ENCODE peak calls at places on chromosomes 12 and 14, in six cellular contexts. D, T, B, X, P and V are unnamed samples.

GRCh38 chr14:66206554-66206953 is 279.6 kb upstream of the CCDC196 start:
- DNase-seq in B (no peak), P (no peak), X (no peak), D (no peak), T (no peak), V (peak; percentile 7)

GRCh38 chr14:70188608-70189540 is at the start of gene SLC8A3:
- DNase-seq in D (peak; percentile 45), X (no peak), T (no peak), P (no peak), B (no peak), V (peak; percentile 52)

GRCh38 chr14:31543969-31544799 is 17.0 kb upstream of the NUBPL start:
- DNase-seq in B (no peak), T (no peak), D (peak; percentile 27), P (no peak), X (no peak), V (no peak)

GRCh38 chr12:6953417-6954315 is 2.5 kb downstream of the PTPN6 start:
- DNase-seq in B (peak; percentile 47), T (no peak), P (peak; percentile 78), D (no peak), X (no peak), V (no peak)

GRCh38 chr14:65164068-65164824 is 61.9 kb upstream of the MAX start:
- DNase-seq in B (no peak), D (peak; percentile 70), X (no peak), T (no peak), P (peak; percentile 59), V (peak; percentile 62)

GRCh38 chr12:119249441-119249840 is 70.7 kb downstream of the HSPB8 start:
- DNase-seq in D (no peak), B (no peak), X (no peak), P (no peak), T (no peak), V (no peak)

GRCh38 chr14:22190411-22191191 is 398.4 kb downstream of the DAD1 start:
- DNase-seq in T (no peak), D (peak; percentile 2), P (no peak), B (no peak), X (peak; percentile 89), V (no peak)

GRCh38 chr14:93936245-93936644 is 9.1 kb downstream of the FAM181A start:
- DNase-seq in D (peak; percentile 43), B (no peak), X (no peak), P (no peak), T (no peak), V (no peak)

GRCh38 chr14:54976316-54976715 is 50.6 kb downstream of the WDHD1 start:
- DNase-seq in D (peak; percentile 78), X (no peak), B (no peak), P (no peak), T (no peak), V (no peak)

GRCh38 chr12:114664661-114665320 is 19.2 kb downstream of the TBX3 start:
- DNase-seq in P (no peak), D (no peak), X (no peak), T (no peak), B (no peak), V (no peak)
- H3K4me3 ChIP-seq in P (no peak overlapping the region), D (no peak overlapping the region), X (no peak overlapping the region), T (no peak overlapping the region), B (peak overlapping the region; percentile 37), V (no peak overlapping the region)

DNA sequence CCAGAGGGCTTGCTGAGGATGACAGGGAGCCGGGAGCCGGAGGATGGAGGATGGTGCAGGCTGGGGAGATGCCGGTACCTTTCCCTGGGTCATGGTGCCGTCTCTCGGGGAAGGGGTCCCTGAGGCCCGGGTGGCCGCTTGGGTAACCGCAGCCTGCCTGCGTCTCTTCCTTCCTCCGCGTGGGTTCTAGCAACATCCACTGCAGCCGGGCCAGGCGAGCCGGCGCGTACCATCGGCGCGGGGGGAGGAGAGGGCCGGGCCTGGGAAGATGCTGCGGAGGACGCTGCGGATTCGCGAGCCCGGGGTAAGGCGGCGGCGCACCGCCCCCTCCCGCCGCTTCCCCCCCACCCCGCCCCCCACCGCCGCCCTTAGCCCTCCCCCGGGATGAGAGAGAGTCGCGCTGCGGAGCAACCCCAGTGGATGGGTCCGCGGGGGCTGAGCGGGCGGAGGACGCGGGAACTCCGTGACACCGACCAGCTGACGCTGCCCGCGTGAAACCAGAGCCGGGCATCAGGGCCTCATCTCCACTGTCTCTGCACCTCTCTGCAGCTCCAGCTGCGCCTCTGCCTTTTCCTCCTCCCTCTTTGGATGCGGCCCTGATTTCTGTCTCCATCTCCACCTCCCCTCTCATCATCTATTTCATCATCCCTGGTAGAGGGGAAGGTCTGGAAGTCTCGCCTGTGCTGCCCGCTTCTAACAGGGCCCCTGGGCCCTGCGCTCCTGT is at the start of gene FAIM2:
- DNase-seq in D (peak; percentile 73), P (peak; percentile 21), T (peak; percentile 73), B (peak; percentile 71), X (no peak), V (no peak)
- H3K4me3 ChIP-seq in D (peak within 1 kb of the TSS; percentile 61), P (peak within 1 kb of the TSS; percentile 24), T (peak within 1 kb of the TSS; percentile 38), B (peak within 1 kb of the TSS; percentile 58), X (no peak within 1 kb of the TSS), V (no peak within 1 kb of the TSS)

DNA sequence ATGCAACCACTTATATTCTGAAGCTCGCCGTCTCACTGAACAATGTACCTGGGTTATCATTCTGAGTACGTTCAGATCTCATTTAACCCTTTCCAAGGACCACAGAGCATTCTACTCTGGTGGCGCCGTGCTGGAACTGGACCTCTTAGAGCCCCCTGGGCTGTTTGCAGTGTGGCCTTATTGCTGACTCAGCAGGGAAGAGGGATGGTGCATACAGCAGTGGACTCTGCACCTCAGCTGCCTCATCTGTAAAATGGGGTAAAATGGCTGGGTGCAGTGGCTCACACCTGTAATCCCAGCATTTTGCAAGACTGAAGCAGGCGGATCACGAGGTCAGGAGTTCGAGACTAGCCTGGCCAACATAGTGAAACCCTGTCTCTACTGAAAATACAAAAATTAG is 2.9 kb downstream of the ALDH2 start:
- DNase-seq in B (no peak), X (no peak), T (no peak), D (no peak), P (no peak), V (no peak)
- H3K4me3 ChIP-seq in B (no peak overlapping the region), X (no peak overlapping the region), T (no peak overlapping the region), D (no peak overlapping the region), P (no peak overlapping the region), V (no peak overlapping the region)

GRCh38 chr12:575129-575502 is 88.1 kb downstream of the NINJ2 start:
- DNase-seq in T (peak; percentile 70), B (no peak), D (peak; percentile 72), P (no peak), X (no peak), V (no peak)

GRCh38 chr12:578743-579449 is 84.3 kb downstream of the NINJ2 start:
- DNase-seq in T (no peak), D (no peak), P (no peak), X (no peak), B (no peak), V (peak; percentile 23)

GRCh38 chr12:575948-576612 is 87.2 kb downstream of the NINJ2 start:
- DNase-seq in P (peak; percentile 82), T (peak; percentile 89), B (peak; percentile 84), X (no peak), D (peak; percentile 80), V (peak; percentile 96)

GRCh38 chr12:574475-575128 is 88.6 kb downstream of the NINJ2 start:
- DNase-seq in X (no peak), D (peak; percentile 83), P (no peak), B (no peak), T (peak; percentile 17), V (peak; percentile 19)

GRCh38 chr12:576613-577110 is 86.6 kb downstream of the NINJ2 start:
- DNase-seq in X (no peak), B (no peak), D (no peak), P (no peak), T (peak; percentile 6), V (no peak)
- H3K4me3 ChIP-seq in X (no peak overlapping the region), B (peak overlapping the region; percentile 19), D (peak overlapping the region; percentile 12), P (peak overlapping the region; percentile 38), T (peak overlapping the region; percentile 16), V (no peak overlapping the region)

GRCh38 chr14:58950555-58950954 is 237.9 kb upstream of the DAAM1 start:
- DNase-seq in T (no peak), X (no peak), P (no peak), D (peak; percentile 16), B (no peak), V (no peak)

GRCh38 chr14:58944226-58944769 is 244.2 kb upstream of the DAAM1 start:
- DNase-seq in T (no peak), D (no peak), B (no peak), X (no peak), P (no peak), V (peak; percentile 40)

GRCh38 chr14:58947156-58947555 is 241.3 kb upstream of the DAAM1 start:
- DNase-seq in P (no peak), D (no peak), B (no peak), T (no peak), X (no peak), V (no peak)

GRCh38 chr14:58944957-58945356 is 243.5 kb upstream of the DAAM1 start:
- DNase-seq in X (no peak), P (no peak), D (no peak), T (no peak), B (no peak), V (no peak)

GRCh38 chr14:58947816-58948440 is 240.5 kb upstream of the DAAM1 start:
- DNase-seq in D (no peak), X (no peak), P (no peak), B (no peak), T (no peak), V (no peak)
- H3K4me3 ChIP-seq in D (no peak overlapping the region), X (no peak overlapping the region), P (no peak overlapping the region), B (no peak overlapping the region), T (no peak overlapping the region), V (no peak overlapping the region)